ENCODE peak calls at places on chromosomes 7 and 10, in five cellular contexts. V is body of pancreas, T is sigmoid colon, I is tibial nerve, P is A549. E is an unnamed sample.
A peak's percentile ranks its signal among the peaks of the same experiment; 100 is the strongest.

GRCh38 chr7:119482209-119482608 is 790.8 kb upstream of the KCND2 start:
- DNase-seq in V (peak; percentile 60), T (no peak), I (no peak), P (peak; percentile 7), E (peak; percentile 59)

GRCh38 chr7:34787586-34787985 is 129.6 kb downstream of the NPSR1 start:
- DNase-seq in V (no peak), T (no peak), I (no peak), P (no peak), E (no peak)

GRCh38 chr10:133526957-133527588 is at the start of gene CYP2E1:
- DNase-seq in V (no peak), T (no peak), I (no peak), P (no peak), E (peak; percentile 92)

GRCh38 chr10:111128331-111129167 is 51.7 kb downstream of the ADRA2A start:
- DNase-seq in V (peak; percentile 55), T (no peak), I (no peak), P (peak; percentile 31), E (no peak)

GRCh38 chr7:114087674-114088539 is 169.1 kb upstream of the PPP1R3A start:
- DNase-seq in V (peak; percentile 51), T (peak; percentile 64), I (no peak), P (no peak), E (peak; percentile 44)

GRCh38 chr10:35780970-35781642 is 139.0 kb upstream of the FZD8 start:
- DNase-seq in V (no peak), T (no peak), I (no peak), P (no peak), E (no peak)

GRCh38 chr10:2861632-2862210 is 205.6 kb upstream of the PFKP start:
- DNase-seq in V (no peak), T (no peak), I (no peak), P (no peak), E (no peak)

GRCh38 chr7:20827172-20827571 is 40.5 kb upstream of the SP8 start:
- DNase-seq in V (no peak), T (no peak), I (no peak), P (no peak), E (no peak)

GRCh38 chr7:111190804-111191203 is 99.9 kb downstream of the LRRN3 start:
- DNase-seq in V (no peak), T (no peak), I (no peak), P (no peak), E (no peak)

GRCh38 chr7:33986951-33987948 is 81.9 kb downstream of the BMPER start:
- DNase-seq in V (no peak), T (no peak), I (no peak), P (peak; percentile 83), E (no peak)

GRCh38 chr7:45663965-45664623 is 89.9 kb downstream of the ADCY1 start:
- DNase-seq in V (no peak), T (no peak), I (no peak), P (no peak), E (peak; percentile 25)

GRCh38 chr7:828793-829561 is 3.3 kb upstream of the SUN1 start:
- DNase-seq in V (no peak), T (no peak), I (no peak), P (no peak), E (no peak)
- H3K4me1 ChIP-seq in V (peaks cover 37% of the 10 kb centered on the region), T (peaks cover 87% of the 10 kb centered on the region), I (no peaks in the 10 kb centered on the region), P (peaks cover 30% of the 10 kb centered on the region), E (no peaks in the 10 kb centered on the region)

GRCh38 chr7:140062528-140063299 is at the start of gene PARP12:
- DNase-seq in V (peak; percentile 93), T (peak; percentile 90), I (peak; percentile 70), P (peak; percentile 41), E (peak; percentile 97)
- TF ChIP-seq POLR2A in V (peak; percentile 82), T (peak; percentile 23), I (peak; percentile 44), P (peak; percentile 29), E (peak; percentile 69)

GRCh38 chr7:143126146-143126545 is 5.7 kb upstream of the PIP start:
- DNase-seq in V (no peak), T (no peak), I (no peak), P (peak; percentile 18), E (no peak)

GRCh38 chr7:143129477-143129876 is 2.4 kb upstream of the PIP start:
- DNase-seq in V (no peak), T (no peak), I (no peak), P (no peak), E (no peak)

GRCh38 chr7:143131777-143132176 is at the start of gene PIP:
- DNase-seq in V (no peak), T (no peak), I (no peak), P (no peak), E (no peak)

GRCh38 chr7:143130541-143130940 is 1.3 kb upstream of the PIP start:
- DNase-seq in V (no peak), T (no peak), I (no peak), P (no peak), E (no peak)

GRCh38 chr7:143129051-143129450 is 2.8 kb upstream of the PIP start:
- DNase-seq in V (no peak), T (no peak), I (no peak), P (no peak), E (no peak)
- H3K4me1 ChIP-seq in V (no peaks in the 10 kb centered on the region), T (no peaks in the 10 kb centered on the region), I (no peaks in the 10 kb centered on the region), P (peaks cover 22% of the 10 kb centered on the region), E (no peaks in the 10 kb centered on the region)

DNA sequence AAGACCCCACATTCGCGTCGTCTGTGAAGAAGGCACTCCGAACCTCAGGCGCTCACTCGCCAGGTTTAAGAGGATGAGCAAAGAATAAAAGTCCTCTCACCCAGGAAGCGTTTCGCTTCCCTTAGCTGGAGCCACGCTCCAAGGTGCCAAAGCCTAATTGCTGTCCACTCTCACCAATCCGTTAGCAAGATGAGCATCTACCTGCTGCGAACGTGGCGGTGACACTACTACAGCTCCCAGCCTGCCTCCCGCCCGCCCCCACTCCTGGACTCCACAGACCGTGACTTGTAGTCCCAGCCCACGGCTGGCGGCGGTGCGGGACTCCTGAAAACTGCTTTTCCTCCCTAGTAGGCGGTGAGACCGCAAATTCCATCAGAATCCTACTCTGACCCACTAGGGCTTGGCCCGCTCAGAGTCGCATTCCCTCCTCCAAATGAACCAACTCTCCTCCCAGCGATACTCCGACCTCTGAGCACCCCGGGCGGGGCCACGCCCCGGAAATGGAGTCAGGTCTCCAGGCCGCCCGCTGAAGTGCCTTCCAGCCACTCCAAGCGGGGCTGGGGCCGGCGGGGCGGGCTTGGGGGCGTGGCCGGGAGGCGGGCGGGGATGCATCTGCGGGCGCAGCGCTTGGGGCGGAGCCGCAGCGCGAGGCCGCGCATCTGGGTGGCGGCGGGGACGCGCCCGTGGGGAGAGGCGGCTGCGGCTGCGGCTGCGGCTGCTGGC is 521 bp upstream of the PTPN12 start:
- DNase-seq in V (peak; percentile 98), T (peak; percentile 98), I (peak; percentile 95), P (peak; percentile 98), E (peak; percentile 100)
- TF ChIP-seq POLR2A in V (peak; percentile 94), T (peak; percentile 96), I (peak; percentile 86), P (peak; percentile 95), E (peak; percentile 97)

DNA sequence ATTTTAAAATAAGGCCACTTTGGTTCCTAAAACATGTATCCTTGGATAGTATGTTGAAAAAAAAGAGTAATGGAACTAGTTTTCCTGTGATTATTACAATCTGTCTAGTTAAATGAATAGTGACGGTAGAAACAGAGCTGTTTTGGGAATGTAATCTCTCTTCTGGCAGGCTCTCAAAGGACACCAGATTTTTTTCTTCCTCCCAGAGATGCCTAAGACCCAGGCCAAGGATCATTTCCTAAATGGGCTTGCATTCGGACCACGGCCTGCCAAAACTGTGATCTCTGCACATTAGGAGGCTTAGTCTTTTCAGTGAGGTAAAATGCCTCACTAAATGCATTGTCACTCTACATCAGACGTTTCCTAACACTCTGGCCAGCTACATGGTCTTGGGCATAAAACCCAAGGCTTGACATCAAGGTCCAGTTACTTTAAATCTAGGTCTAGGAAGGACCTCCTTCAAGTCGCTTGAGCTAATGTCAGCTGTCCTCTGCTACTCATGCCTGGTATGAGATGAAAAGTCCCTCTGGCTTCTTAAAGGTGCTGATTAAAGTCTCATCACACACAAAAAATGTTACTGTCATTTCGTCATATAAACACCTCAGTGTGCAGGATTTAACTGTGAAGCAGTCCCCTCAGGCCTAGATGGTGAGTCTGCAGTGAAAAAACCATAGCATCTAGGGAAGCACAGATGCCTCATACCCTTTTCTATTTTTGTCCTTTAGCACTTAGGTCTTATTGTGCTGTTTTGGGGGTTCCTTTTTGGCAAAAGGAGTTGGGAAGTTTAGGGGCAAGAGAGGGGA is 47.7 kb downstream of the DLD start:
- DNase-seq in V (no peak), T (peak; percentile 88), I (no peak), P (no peak), E (no peak)
- H3K4me1 ChIP-seq in V (no peaks in the 10 kb centered on the region), T (peaks cover 76% of the 10 kb centered on the region), I (no peaks in the 10 kb centered on the region), P (peaks cover 15% of the 10 kb centered on the region), E (no peaks in the 10 kb centered on the region)

E was measured in right lobe of liver.